ENCODE peak calls at places on chromosomes 11 and 22, in six cellular contexts. One of them, this sample, is unnamed.

GRCh38 chr11:108697872-108698473 is 33.1 kb downstream of the DDX10 start:
- DNase-seq in left ventricle myocardium inferior: no peak
- DNase-seq in AG10803: peak
- DNase-seq in IMR-90: peak
- DNase-seq in psoas muscle: no peak
- DNase-seq in RWPE1: peak
- DNase-seq in this sample: no peak

GRCh38 chr22:17792854-17793434 is 18.7 kb upstream of the BID start:
- DNase-seq in psoas muscle: no peak
- DNase-seq in RWPE1: no peak
- DNase-seq in IMR-90: no peak
- DNase-seq in AG10803: no peak
- DNase-seq in left ventricle myocardium inferior: no peak
- DNase-seq in this sample: no peak

GRCh38 chr11:63602296-63602695 is 11.9 kb downstream of the PLAAT3 start:
- DNase-seq in RWPE1: no peak
- DNase-seq in AG10803: peak
- DNase-seq in psoas muscle: no peak
- DNase-seq in left ventricle myocardium inferior: no peak
- DNase-seq in IMR-90: peak
- DNase-seq in this sample: peak

GRCh38 chr11:17258670-17259069 is 17.9 kb upstream of the NUCB2 start:
- DNase-seq in AG10803: no peak
- DNase-seq in IMR-90: no peak
- DNase-seq in left ventricle myocardium inferior: no peak
- DNase-seq in psoas muscle: no peak
- DNase-seq in RWPE1: no peak
- DNase-seq in this sample: no peak

GRCh38 chr11:111303476-111303875 is 5.1 kb downstream of the POU2AF3 start:
- DNase-seq in left ventricle myocardium inferior: no peak
- DNase-seq in AG10803: no peak
- DNase-seq in psoas muscle: no peak
- DNase-seq in RWPE1: no peak
- DNase-seq in IMR-90: no peak
- DNase-seq in this sample: peak

GRCh38 chr11:100672483-100673038 is 14.5 kb upstream of the ARHGAP42 start:
- DNase-seq in RWPE1: no peak
- DNase-seq in left ventricle myocardium inferior: no peak
- DNase-seq in AG10803: no peak
- DNase-seq in psoas muscle: no peak
- DNase-seq in IMR-90: no peak
- DNase-seq in this sample: no peak

GRCh38 chr11:9605742-9606141 is 32.3 kb downstream of the WEE1 start:
- DNase-seq in RWPE1: no peak
- DNase-seq in left ventricle myocardium inferior: no peak
- DNase-seq in IMR-90: no peak
- DNase-seq in psoas muscle: no peak
- DNase-seq in AG10803: no peak
- DNase-seq in this sample: peak

GRCh38 chr22:19723990-19724827 is 870 bp downstream of the GP1BB start:
- DNase-seq in RWPE1: no peak
- DNase-seq in IMR-90: peak
- DNase-seq in psoas muscle: no peak
- DNase-seq in AG10803: no peak
- DNase-seq in left ventricle myocardium inferior: no peak
- DNase-seq in this sample: no peak

GRCh38 chr11:116930586-116930985 is 93.2 kb upstream of the APOA1 start:
- DNase-seq in AG10803: no peak
- DNase-seq in psoas muscle: no peak
- DNase-seq in RWPE1: no peak
- DNase-seq in left ventricle myocardium inferior: no peak
- DNase-seq in IMR-90: no peak
- DNase-seq in this sample: no peak

GRCh38 chr11:120952503-120953229 is 71.2 kb upstream of the TBCEL start:
- DNase-seq in RWPE1: peak
- DNase-seq in left ventricle myocardium inferior: peak
- DNase-seq in IMR-90: peak
- DNase-seq in AG10803: peak
- DNase-seq in psoas muscle: peak
- DNase-seq in this sample: no peak

GRCh38 chr11:73072935-73073481 is 69.1 kb downstream of the FCHSD2 start:
- DNase-seq in IMR-90: peak
- DNase-seq in AG10803: peak
- DNase-seq in psoas muscle: no peak
- DNase-seq in left ventricle myocardium inferior: no peak
- DNase-seq in RWPE1: peak
- DNase-seq in this sample: no peak

GRCh38 chr11:64234840-64235379 is 526 bp downstream of the VEGFB start:
- DNase-seq in psoas muscle: peak
- DNase-seq in left ventricle myocardium inferior: peak
- DNase-seq in AG10803: no peak
- DNase-seq in IMR-90: no peak
- DNase-seq in RWPE1: no peak
- DNase-seq in this sample: no peak

GRCh38 chr22:46983046-46983445 is 220.6 kb downstream of the TBC1D22A start:
- DNase-seq in left ventricle myocardium inferior: no peak
- DNase-seq in RWPE1: no peak
- DNase-seq in psoas muscle: no peak
- DNase-seq in AG10803: no peak
- DNase-seq in IMR-90: no peak
- DNase-seq in this sample: no peak

GRCh38 chr11:26551186-26551801 is 20.8 kb downstream of the MUC15 start:
- DNase-seq in RWPE1: no peak
- DNase-seq in psoas muscle: no peak
- DNase-seq in AG10803: peak
- DNase-seq in left ventricle myocardium inferior: no peak
- DNase-seq in IMR-90: peak
- DNase-seq in this sample: no peak

GRCh38 chr11:72494109-72494429 is 59.7 kb upstream of the CLPB start:
- DNase-seq in psoas muscle: no peak
- DNase-seq in AG10803: no peak
- DNase-seq in IMR-90: no peak
- DNase-seq in left ventricle myocardium inferior: no peak
- DNase-seq in RWPE1: no peak
- DNase-seq in this sample: no peak

GRCh38 chr11:8756201-8756600 is 73.6 kb downstream of the RPL27A start:
- DNase-seq in AG10803: peak
- DNase-seq in left ventricle myocardium inferior: no peak
- DNase-seq in RWPE1: no peak
- DNase-seq in IMR-90: peak
- DNase-seq in psoas muscle: no peak
- DNase-seq in this sample: no peak

GRCh38 chr22:19167106-19167869 is 11.2 kb downstream of the SLC25A1 start:
- DNase-seq in AG10803: no peak
- DNase-seq in left ventricle myocardium inferior: no peak
- DNase-seq in RWPE1: no peak
- DNase-seq in psoas muscle: no peak
- DNase-seq in IMR-90: no peak
- DNase-seq in this sample: no peak

GRCh38 chr22:40510965-40511364 is 125.6 kb downstream of the MRTFA start:
- DNase-seq in AG10803: no peak
- DNase-seq in RWPE1: no peak
- DNase-seq in left ventricle myocardium inferior: no peak
- DNase-seq in psoas muscle: no peak
- DNase-seq in IMR-90: no peak
- DNase-seq in this sample: no peak

GRCh38 chr22:48886604-48887393 is 940.9 kb downstream of the BRD1 start:
- DNase-seq in RWPE1: no peak
- DNase-seq in IMR-90: no peak
- DNase-seq in AG10803: no peak
- DNase-seq in psoas muscle: peak
- DNase-seq in left ventricle myocardium inferior: peak
- DNase-seq in this sample: no peak

GRCh38 chr11:109914038-109914437 is 179.2 kb upstream of the ZC3H12C start:
- DNase-seq in IMR-90: no peak
- DNase-seq in psoas muscle: no peak
- DNase-seq in left ventricle myocardium inferior: no peak
- DNase-seq in RWPE1: peak
- DNase-seq in AG10803: no peak
- DNase-seq in this sample: no peak

GRCh38 chr11:112932593-112932992 is 28.6 kb upstream of the NCAM1 start:
- DNase-seq in AG10803: no peak
- DNase-seq in RWPE1: no peak
- DNase-seq in left ventricle myocardium inferior: no peak
- DNase-seq in psoas muscle: no peak
- DNase-seq in IMR-90: no peak
- DNase-seq in this sample: no peak

GRCh38 chr11:38130514-38130913 is 1532.5 kb upstream of the RAG2 start:
- DNase-seq in psoas muscle: no peak
- DNase-seq in RWPE1: no peak
- DNase-seq in AG10803: no peak
- DNase-seq in left ventricle myocardium inferior: no peak
- DNase-seq in IMR-90: no peak
- DNase-seq in this sample: no peak

GRCh38 chr22:27461470-27461869 is 340.1 kb downstream of the MN1 start:
- DNase-seq in RWPE1: peak
- DNase-seq in AG10803: peak
- DNase-seq in psoas muscle: no peak
- DNase-seq in IMR-90: peak
- DNase-seq in left ventricle myocardium inferior: no peak
- DNase-seq in this sample: no peak

GRCh38 chr11:6968816-6969215 is 42.6 kb downstream of the ZNF215 start:
- DNase-seq in AG10803: peak
- DNase-seq in left ventricle myocardium inferior: no peak
- DNase-seq in RWPE1: no peak
- DNase-seq in psoas muscle: no peak
- DNase-seq in IMR-90: peak
- DNase-seq in this sample: no peak

GRCh38 chr11:129946256-129946655 is 50.9 kb upstream of the NFRKB start:
- DNase-seq in AG10803: peak
- DNase-seq in psoas muscle: no peak
- DNase-seq in IMR-90: peak
- DNase-seq in RWPE1: no peak
- DNase-seq in left ventricle myocardium inferior: no peak
- DNase-seq in this sample: no peak

GRCh38 chr11:79413258-79413657 is 27.6 kb downstream of the TENM4 start:
- DNase-seq in IMR-90: peak
- DNase-seq in psoas muscle: peak
- DNase-seq in RWPE1: peak
- DNase-seq in AG10803: peak
- DNase-seq in left ventricle myocardium inferior: peak
- DNase-seq in this sample: peak

GRCh38 chr11:125952973-125953372 is 7.1 kb downstream of the VSIG10L2 start:
- DNase-seq in psoas muscle: peak
- DNase-seq in IMR-90: no peak
- DNase-seq in left ventricle myocardium inferior: peak
- DNase-seq in RWPE1: peak
- DNase-seq in AG10803: no peak
- DNase-seq in this sample: peak

GRCh38 chr22:27672721-27673387 is 128.7 kb downstream of the MN1 start:
- DNase-seq in IMR-90: no peak
- DNase-seq in left ventricle myocardium inferior: no peak
- DNase-seq in AG10803: no peak
- DNase-seq in psoas muscle: no peak
- DNase-seq in RWPE1: no peak
- DNase-seq in this sample: no peak

GRCh38 chr11:27379449-27379848 is 16.4 kb upstream of the CCDC34 start:
- DNase-seq in RWPE1: no peak
- DNase-seq in left ventricle myocardium inferior: no peak
- DNase-seq in psoas muscle: no peak
- DNase-seq in IMR-90: no peak
- DNase-seq in AG10803: no peak
- DNase-seq in this sample: no peak

DNA sequence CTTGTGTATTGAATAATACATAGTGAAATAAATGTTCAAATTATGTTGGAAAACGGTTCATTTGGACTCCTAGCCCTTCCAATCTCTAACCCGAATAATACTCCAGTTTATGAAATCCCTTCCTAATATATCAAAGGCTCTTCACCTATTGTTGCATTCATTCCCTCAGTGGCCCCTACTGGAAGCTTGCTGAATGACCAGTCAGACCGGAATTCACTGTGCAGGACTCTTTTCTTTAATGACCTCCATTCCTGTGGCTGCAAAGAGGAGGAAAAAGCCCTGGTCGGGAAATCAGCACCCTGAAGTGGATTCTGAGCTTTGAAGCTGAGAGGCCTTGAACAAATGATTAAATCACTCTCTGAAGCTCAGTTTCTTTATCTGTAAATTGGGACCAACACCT is 19.1 kb upstream of the RCN1 start:
- DNase-seq in psoas muscle: no peak
- DNase-seq in RWPE1: peak
- DNase-seq in left ventricle myocardium inferior: no peak
- DNase-seq in IMR-90: peak
- DNase-seq in AG10803: peak
- DNase-seq in this sample: no peak
- TF ChIP-seq CTCF in psoas muscle: no peak
- TF ChIP-seq CTCF in RWPE1: no peak
- TF ChIP-seq CTCF in left ventricle myocardium inferior: peak
- TF ChIP-seq CTCF in IMR-90: peak
- TF ChIP-seq CTCF in AG10803: peak
- TF ChIP-seq CTCF in this sample: no peak

DNA sequence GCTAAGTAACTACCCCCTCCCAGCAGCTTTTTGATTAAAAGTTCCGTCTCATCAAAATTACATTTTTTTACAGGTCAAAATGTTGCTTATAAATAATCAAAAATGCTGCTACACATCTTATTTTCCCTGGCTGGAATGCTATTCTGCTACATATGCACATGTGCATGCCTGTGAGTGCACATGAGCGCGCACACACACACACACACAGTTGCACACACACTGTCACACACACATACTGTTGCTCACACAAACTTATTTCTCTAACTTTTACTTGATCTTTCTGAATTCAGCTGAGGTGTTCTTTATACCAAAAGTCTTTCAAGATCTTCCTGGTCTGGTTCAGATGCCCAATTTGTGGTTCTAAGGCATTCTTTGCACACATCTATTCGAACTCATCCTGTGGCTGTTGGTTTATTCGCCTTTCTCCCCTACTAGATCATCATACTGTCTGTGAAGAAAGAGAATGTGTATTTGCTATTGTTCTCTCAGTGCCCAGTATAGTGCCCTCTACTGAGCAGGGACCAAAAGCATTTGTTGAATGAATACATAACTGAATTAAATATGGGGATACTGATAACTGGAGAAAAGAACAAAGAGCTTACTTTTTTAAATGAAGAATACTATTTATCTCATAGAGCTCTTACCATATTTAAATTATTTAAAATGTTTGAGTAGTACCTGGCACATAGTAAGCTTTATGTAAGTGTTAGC is 68.1 kb upstream of the CCDC179 start:
- DNase-seq in IMR-90: no peak
- DNase-seq in RWPE1: no peak
- DNase-seq in psoas muscle: no peak
- DNase-seq in AG10803: no peak
- DNase-seq in left ventricle myocardium inferior: no peak
- DNase-seq in this sample: no peak
- TF ChIP-seq CTCF in IMR-90: no peak
- TF ChIP-seq CTCF in RWPE1: no peak
- TF ChIP-seq CTCF in psoas muscle: no peak
- TF ChIP-seq CTCF in AG10803: no peak
- TF ChIP-seq CTCF in left ventricle myocardium inferior: no peak
- TF ChIP-seq CTCF in this sample: no peak

GRCh38 chr22:37162221-37163095 is 12.7 kb upstream of the IL2RB start:
- DNase-seq in RWPE1: no peak
- DNase-seq in psoas muscle: peak
- DNase-seq in AG10803: no peak
- DNase-seq in IMR-90: no peak
- DNase-seq in left ventricle myocardium inferior: no peak
- DNase-seq in this sample: no peak
- TF ChIP-seq CTCF in RWPE1: no peak
- TF ChIP-seq CTCF in psoas muscle: no peak
- TF ChIP-seq CTCF in AG10803: no peak
- TF ChIP-seq CTCF in IMR-90: no peak
- TF ChIP-seq CTCF in left ventricle myocardium inferior: no peak
- TF ChIP-seq CTCF in this sample: no peak

GRCh38 chr22:22454997-22455396 is 53.5 kb downstream of the ZNF280B start:
- DNase-seq in AG10803: no peak
- DNase-seq in left ventricle myocardium inferior: no peak
- DNase-seq in IMR-90: no peak
- DNase-seq in RWPE1: no peak
- DNase-seq in psoas muscle: no peak
- DNase-seq in this sample: no peak
- TF ChIP-seq CTCF in AG10803: no peak
- TF ChIP-seq CTCF in left ventricle myocardium inferior: no peak
- TF ChIP-seq CTCF in IMR-90: no peak
- TF ChIP-seq CTCF in RWPE1: no peak
- TF ChIP-seq CTCF in psoas muscle: no peak
- TF ChIP-seq CTCF in this sample: no peak